ENCODE peak calls at places on chromosomes 16 and 17, in eight cellular contexts. One of them, this sample, is unnamed.
A peak's percentile ranks its signal among the peaks of the same experiment; 100 is the strongest.

GRCh38 chr17:14919580-14920160 is 345.5 kb downstream of the PMP22 start:
- DNase-seq in tibial nerve: no peak
- DNase-seq in small intestine: no peak
- DNase-seq in stomach: no peak
- DNase-seq in mesenchymal stem cell: peak; percentile 71
- DNase-seq in body of pancreas: no peak
- DNase-seq in dorsolateral prefrontal cortex: no peak
- DNase-seq in fibroblast of lung: no peak
- DNase-seq in this sample: no peak

GRCh38 chr16:785563-786535 is 2.3 kb downstream of the RPUSD1 start:
- DNase-seq in tibial nerve: peak; percentile 35
- DNase-seq in small intestine: peak; percentile 60
- DNase-seq in stomach: peak; percentile 82
- DNase-seq in body of pancreas: peak; percentile 64
- DNase-seq in dorsolateral prefrontal cortex: peak; percentile 64
- DNase-seq in mesenchymal stem cell: peak; percentile 49
- DNase-seq in fibroblast of lung: peak; percentile 41
- DNase-seq in this sample: peak; percentile 43

GRCh38 chr16:73339821-73340220 is 291.9 kb upstream of the ZFHX3 start:
- DNase-seq in small intestine: no peak
- DNase-seq in stomach: no peak
- DNase-seq in tibial nerve: no peak
- DNase-seq in body of pancreas: no peak
- DNase-seq in dorsolateral prefrontal cortex: no peak
- DNase-seq in fibroblast of lung: no peak
- DNase-seq in mesenchymal stem cell: no peak
- DNase-seq in this sample: no peak

GRCh38 chr17:41544497-41544896 is 16.4 kb upstream of the KRT19 start:
- DNase-seq in dorsolateral prefrontal cortex: no peak
- DNase-seq in stomach: no peak
- DNase-seq in tibial nerve: no peak
- DNase-seq in small intestine: peak; percentile 95
- DNase-seq in mesenchymal stem cell: no peak
- DNase-seq in body of pancreas: no peak
- DNase-seq in fibroblast of lung: no peak
- DNase-seq in this sample: no peak

GRCh38 chr17:78120971-78121800 is 7.4 kb downstream of the TMC6 start:
- DNase-seq in fibroblast of lung: no peak
- DNase-seq in tibial nerve: no peak
- DNase-seq in stomach: no peak
- DNase-seq in body of pancreas: no peak
- DNase-seq in mesenchymal stem cell: no peak
- DNase-seq in dorsolateral prefrontal cortex: no peak
- DNase-seq in small intestine: peak; percentile 56
- DNase-seq in this sample: no peak

GRCh38 chr16:90008708-90009145 is 10.5 kb downstream of the DBNDD1 start:
- DNase-seq in stomach: no peak
- DNase-seq in tibial nerve: no peak
- DNase-seq in fibroblast of lung: no peak
- DNase-seq in small intestine: peak; percentile 46
- DNase-seq in body of pancreas: no peak
- DNase-seq in mesenchymal stem cell: no peak
- DNase-seq in dorsolateral prefrontal cortex: no peak
- DNase-seq in this sample: no peak

GRCh38 chr16:57134982-57135381 is 42.6 kb downstream of the CPNE2 start:
- DNase-seq in stomach: no peak
- DNase-seq in body of pancreas: no peak
- DNase-seq in fibroblast of lung: no peak
- DNase-seq in small intestine: peak; percentile 59
- DNase-seq in tibial nerve: no peak
- DNase-seq in dorsolateral prefrontal cortex: no peak
- DNase-seq in mesenchymal stem cell: no peak
- DNase-seq in this sample: no peak

GRCh38 chr16:68235105-68235881 is 634 bp downstream of the ESRP2 start:
- DNase-seq in stomach: peak; percentile 69
- DNase-seq in tibial nerve: no peak
- DNase-seq in dorsolateral prefrontal cortex: peak; percentile 28
- DNase-seq in fibroblast of lung: no peak
- DNase-seq in body of pancreas: peak; percentile 77
- DNase-seq in small intestine: peak; percentile 63
- DNase-seq in mesenchymal stem cell: no peak
- DNase-seq in this sample: no peak

GRCh38 chr16:57918994-57919393 is 51.9 kb downstream of the CNGB1 start:
- DNase-seq in stomach: no peak
- DNase-seq in tibial nerve: no peak
- DNase-seq in body of pancreas: no peak
- DNase-seq in fibroblast of lung: no peak
- DNase-seq in mesenchymal stem cell: no peak
- DNase-seq in small intestine: no peak
- DNase-seq in dorsolateral prefrontal cortex: no peak
- DNase-seq in this sample: no peak

GRCh38 chr17:55577011-55577586 is 65.8 kb upstream of the SMIM36 start:
- DNase-seq in mesenchymal stem cell: peak; percentile 53
- DNase-seq in body of pancreas: no peak
- DNase-seq in fibroblast of lung: peak; percentile 77
- DNase-seq in tibial nerve: peak; percentile 68
- DNase-seq in stomach: no peak
- DNase-seq in dorsolateral prefrontal cortex: no peak
- DNase-seq in small intestine: peak; percentile 29
- DNase-seq in this sample: peak; percentile 44

GRCh38 chr17:41067281-41067680 is 1.6 kb upstream of the KRTAP2-4 start:
- DNase-seq in fibroblast of lung: no peak
- DNase-seq in dorsolateral prefrontal cortex: no peak
- DNase-seq in body of pancreas: no peak
- DNase-seq in small intestine: no peak
- DNase-seq in tibial nerve: no peak
- DNase-seq in mesenchymal stem cell: no peak
- DNase-seq in stomach: no peak
- DNase-seq in this sample: no peak

GRCh38 chr16:13313351-13313750 is 412.0 kb downstream of the SHISA9 start:
- DNase-seq in body of pancreas: no peak
- DNase-seq in stomach: no peak
- DNase-seq in small intestine: no peak
- DNase-seq in dorsolateral prefrontal cortex: no peak
- DNase-seq in tibial nerve: no peak
- DNase-seq in mesenchymal stem cell: no peak
- DNase-seq in fibroblast of lung: no peak
- DNase-seq in this sample: no peak

GRCh38 chr16:29307598-29308507 is 98.7 kb downstream of the NPIPB11 start:
- DNase-seq in tibial nerve: no peak
- DNase-seq in fibroblast of lung: peak; percentile 76
- DNase-seq in small intestine: no peak
- DNase-seq in stomach: no peak
- DNase-seq in mesenchymal stem cell: peak; percentile 87
- DNase-seq in body of pancreas: no peak
- DNase-seq in dorsolateral prefrontal cortex: no peak
- DNase-seq in this sample: no peak

GRCh38 chr17:66900126-66901010 is 64.1 kb upstream of the CACNG4 start:
- DNase-seq in fibroblast of lung: peak; percentile 37
- DNase-seq in mesenchymal stem cell: no peak
- DNase-seq in stomach: no peak
- DNase-seq in body of pancreas: no peak
- DNase-seq in dorsolateral prefrontal cortex: no peak
- DNase-seq in small intestine: no peak
- DNase-seq in tibial nerve: no peak
- DNase-seq in this sample: no peak

GRCh38 chr16:10277597-10277996 is 95.4 kb upstream of the GRIN2A start:
- DNase-seq in fibroblast of lung: no peak
- DNase-seq in mesenchymal stem cell: no peak
- DNase-seq in small intestine: no peak
- DNase-seq in tibial nerve: no peak
- DNase-seq in body of pancreas: no peak
- DNase-seq in dorsolateral prefrontal cortex: no peak
- DNase-seq in stomach: no peak
- DNase-seq in this sample: no peak
- H3K27ac ChIP-seq in fibroblast of lung: no peak overlapping the region
- H3K27ac ChIP-seq in mesenchymal stem cell: no peak overlapping the region
- H3K27ac ChIP-seq in small intestine: no peak overlapping the region
- H3K27ac ChIP-seq in tibial nerve: no peak overlapping the region
- H3K27ac ChIP-seq in body of pancreas: no peak overlapping the region
- H3K27ac ChIP-seq in dorsolateral prefrontal cortex: no peak overlapping the region
- H3K27ac ChIP-seq in stomach: no peak overlapping the region
- H3K27ac ChIP-seq in this sample: no peak overlapping the region

DNA sequence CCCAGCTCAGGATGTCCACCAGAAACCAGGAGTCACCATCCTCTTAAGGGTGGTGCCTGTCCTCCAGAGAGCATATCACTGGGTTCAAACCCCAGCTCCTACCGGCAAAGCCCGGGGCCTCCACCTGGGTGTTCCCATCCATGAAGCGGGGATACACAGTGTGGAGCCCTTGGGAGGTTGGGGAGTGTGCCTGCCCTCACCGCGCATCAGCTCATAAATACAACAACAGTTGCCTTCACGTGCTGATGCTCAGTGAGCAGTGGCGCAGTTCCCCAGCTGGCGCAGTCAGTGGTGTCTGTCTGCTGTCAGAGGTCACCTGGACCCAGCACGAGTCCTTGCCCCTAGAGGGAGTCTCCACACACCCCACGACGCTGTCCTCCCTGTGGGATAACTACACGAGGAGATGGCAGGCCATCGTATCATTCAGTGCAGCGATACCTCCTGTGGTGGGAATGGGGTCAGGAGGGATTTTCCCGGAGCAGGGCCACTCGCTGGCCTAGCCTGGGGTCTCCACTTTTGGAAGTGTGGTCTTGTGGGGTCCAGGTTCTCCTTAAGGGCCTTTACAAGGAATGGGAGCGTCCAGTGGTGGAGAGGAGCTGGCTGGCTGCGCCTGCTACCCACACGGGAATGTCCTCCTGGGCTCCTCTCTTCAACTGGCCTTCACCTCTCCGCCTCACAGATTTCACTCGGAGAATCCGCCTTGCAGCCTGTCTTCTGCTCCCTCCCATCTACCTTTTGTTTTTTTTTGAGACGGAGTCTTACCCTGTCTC is 2.3 kb upstream of the ELOB start:
- DNase-seq in tibial nerve: no peak
- DNase-seq in dorsolateral prefrontal cortex: no peak
- DNase-seq in small intestine: no peak
- DNase-seq in fibroblast of lung: no peak
- DNase-seq in stomach: no peak
- DNase-seq in mesenchymal stem cell: no peak
- DNase-seq in body of pancreas: peak; percentile 4
- DNase-seq in this sample: no peak
- H3K27ac ChIP-seq in tibial nerve: peak overlapping the region; percentile 100
- H3K27ac ChIP-seq in dorsolateral prefrontal cortex: no peak overlapping the region
- H3K27ac ChIP-seq in small intestine: no peak overlapping the region
- H3K27ac ChIP-seq in fibroblast of lung: no peak overlapping the region
- H3K27ac ChIP-seq in stomach: no peak overlapping the region
- H3K27ac ChIP-seq in mesenchymal stem cell: no peak overlapping the region
- H3K27ac ChIP-seq in body of pancreas: no peak overlapping the region
- H3K27ac ChIP-seq in this sample: peak overlapping the region; percentile 100

GRCh38 chr17:51244041-51244440 is 15.8 kb downstream of the MBTD1 start:
- DNase-seq in mesenchymal stem cell: no peak
- DNase-seq in fibroblast of lung: no peak
- DNase-seq in stomach: no peak
- DNase-seq in small intestine: no peak
- DNase-seq in body of pancreas: no peak
- DNase-seq in tibial nerve: no peak
- DNase-seq in dorsolateral prefrontal cortex: no peak
- DNase-seq in this sample: no peak
- H3K27ac ChIP-seq in mesenchymal stem cell: no peak overlapping the region
- H3K27ac ChIP-seq in fibroblast of lung: no peak overlapping the region
- H3K27ac ChIP-seq in stomach: no peak overlapping the region
- H3K27ac ChIP-seq in small intestine: no peak overlapping the region
- H3K27ac ChIP-seq in body of pancreas: no peak overlapping the region
- H3K27ac ChIP-seq in tibial nerve: no peak overlapping the region
- H3K27ac ChIP-seq in dorsolateral prefrontal cortex: no peak overlapping the region
- H3K27ac ChIP-seq in this sample: no peak overlapping the region

GRCh38 chr17:17785407-17785806 is 51.4 kb downstream of the SREBF1 start:
- DNase-seq in stomach: no peak
- DNase-seq in fibroblast of lung: no peak
- DNase-seq in tibial nerve: no peak
- DNase-seq in dorsolateral prefrontal cortex: no peak
- DNase-seq in mesenchymal stem cell: no peak
- DNase-seq in small intestine: no peak
- DNase-seq in body of pancreas: peak; percentile 61
- DNase-seq in this sample: no peak
- H3K27ac ChIP-seq in stomach: no peak overlapping the region
- H3K27ac ChIP-seq in fibroblast of lung: no peak overlapping the region
- H3K27ac ChIP-seq in tibial nerve: peak overlapping the region; percentile 34
- H3K27ac ChIP-seq in dorsolateral prefrontal cortex: peak overlapping the region; percentile 96
- H3K27ac ChIP-seq in mesenchymal stem cell: no peak overlapping the region
- H3K27ac ChIP-seq in small intestine: no peak overlapping the region
- H3K27ac ChIP-seq in body of pancreas: peak overlapping the region; percentile 62
- H3K27ac ChIP-seq in this sample: no peak overlapping the region

GRCh38 chr17:50649042-50649908 is 14.6 kb downstream of the ABCC3 start:
- DNase-seq in stomach: no peak
- DNase-seq in mesenchymal stem cell: no peak
- DNase-seq in small intestine: no peak
- DNase-seq in tibial nerve: no peak
- DNase-seq in dorsolateral prefrontal cortex: no peak
- DNase-seq in body of pancreas: no peak
- DNase-seq in fibroblast of lung: peak; percentile 67
- DNase-seq in this sample: no peak
- H3K27ac ChIP-seq in stomach: no peak overlapping the region
- H3K27ac ChIP-seq in mesenchymal stem cell: no peak overlapping the region
- H3K27ac ChIP-seq in small intestine: no peak overlapping the region
- H3K27ac ChIP-seq in tibial nerve: no peak overlapping the region
- H3K27ac ChIP-seq in dorsolateral prefrontal cortex: no peak overlapping the region
- H3K27ac ChIP-seq in body of pancreas: no peak overlapping the region
- H3K27ac ChIP-seq in fibroblast of lung: no peak overlapping the region
- H3K27ac ChIP-seq in this sample: no peak overlapping the region